ENCODE peak calls at places on chromosomes 5 and 9, in six cellular contexts. U is GM12878, V is K562, B is HCT116, L is HepG2, N is H1. K is an unnamed sample.
A peak's percentile ranks its signal among the peaks of the same experiment; 100 is the strongest.

GRCh38 chr9:134188421-134189166 is 24.2 kb upstream of the RNU6ATAC start:
- DNase-seq in U (no peak), N (no peak), L (no peak), V (no peak), B (no peak), K (no peak)

GRCh38 chr9:16031486-16031885 is 478.6 kb downstream of the CCDC171 start:
- DNase-seq in U (no peak), L (no peak), B (no peak), N (no peak), V (no peak), K (no peak)

GRCh38 chr5:92909545-92909962 is 671.5 kb downstream of the NR2F1-AS1 start:
- DNase-seq in V (no peak), B (no peak), U (no peak), L (peak; percentile 41), N (peak; percentile 65), K (peak; percentile 38)

GRCh38 chr9:129496187-129497063 is 124.5 kb downstream of the C9orf50 start:
- DNase-seq in V (peak; percentile 72), U (no peak), B (peak; percentile 72), L (peak; percentile 81), N (peak; percentile 95), K (peak; percentile 93)

GRCh38 chr5:139743001-139743771 is 52.4 kb upstream of the PSD2 start:
- DNase-seq in B (no peak), U (no peak), N (no peak), V (no peak), L (no peak), K (no peak)

GRCh38 chr5:78549043-78549442 is 99.5 kb downstream of the LHFPL2 start:
- DNase-seq in N (no peak), L (no peak), U (no peak), V (no peak), B (no peak), K (no peak)

GRCh38 chr5:112551437-112552018 is 132.5 kb upstream of the EPB41L4A start:
- DNase-seq in V (peak; percentile 43), N (no peak), U (no peak), B (peak; percentile 59), L (peak; percentile 39), K (peak; percentile 27)

GRCh38 chr9:75185585-75186170 is 97.4 kb downstream of the OSTF1 start:
- DNase-seq in V (peak; percentile 13), N (peak; percentile 68), L (peak; percentile 16), B (peak; percentile 38), U (no peak), K (peak; percentile 35)

GRCh38 chr9:6681147-6681956 is 35.8 kb upstream of the GLDC start:
- DNase-seq in N (peak; percentile 93), U (peak; percentile 88), V (peak; percentile 89), L (peak; percentile 96), B (peak; percentile 95), K (peak; percentile 97)

GRCh38 chr5:17186271-17186670 is 31.2 kb upstream of the BASP1 start:
- DNase-seq in B (no peak), U (no peak), V (no peak), N (no peak), L (no peak), K (no peak)

GRCh38 chr9:16615451-16615850 is 255.0 kb downstream of the BNC2 start:
- DNase-seq in N (no peak), U (no peak), B (no peak), V (no peak), L (no peak), K (no peak)

GRCh38 chr5:138536665-138537315 is 6.2 kb downstream of the ETF1 start:
- DNase-seq in U (no peak), V (peak; percentile 39), N (peak; percentile 43), B (no peak), L (peak; percentile 43), K (no peak)

GRCh38 chr5:89827388-89827787 is 582.2 kb downstream of the CETN3 start:
- DNase-seq in L (no peak), N (no peak), B (no peak), V (no peak), U (no peak), K (no peak)

GRCh38 chr5:2899311-2899710 is 147.8 kb upstream of the IRX2 start:
- DNase-seq in U (no peak), L (no peak), N (peak; percentile 35), V (no peak), B (no peak), K (no peak)

GRCh38 chr5:168646335-168646734 is 67.2 kb upstream of the PANK3 start:
- DNase-seq in U (no peak), N (no peak), L (no peak), B (no peak), V (no peak), K (no peak)

GRCh38 chr5:159031513-159031912 is 68.2 kb downstream of the EBF1 start:
- DNase-seq in L (no peak), N (no peak), B (no peak), U (no peak), V (no peak), K (no peak)

GRCh38 chr9:78213696-78214095 is 22.2 kb upstream of the CEP78 start:
- DNase-seq in V (no peak), U (no peak), N (no peak), B (no peak), L (peak; percentile 5), K (no peak)

GRCh38 chr9:133702798-133703570 is 35.2 kb downstream of the SARDH start:
- DNase-seq in N (no peak), V (no peak), U (no peak), L (no peak), B (no peak), K (no peak)

GRCh38 chr5:93184041-93184440 is 397.0 kb downstream of the NR2F1-AS1 start:
- DNase-seq in U (no peak), V (no peak), B (no peak), N (no peak), L (no peak), K (no peak)

GRCh38 chr5:112124788-112125187 is 294.3 kb downstream of the EPB41L4A start:
- DNase-seq in L (no peak), B (no peak), V (no peak), U (no peak), N (no peak), K (no peak)

GRCh38 chr5:1950096-1950707 is 67.5 kb upstream of the IRX4 start:
- DNase-seq in N (no peak), L (no peak), B (no peak), V (no peak), U (no peak), K (no peak)

GRCh38 chr5:98309785-98310566 is 463.5 kb upstream of the RGMB start:
- DNase-seq in U (peak; percentile 30), L (peak; percentile 13), V (no peak), N (peak; percentile 48), B (peak; percentile 50), K (peak; percentile 33)

GRCh38 chr9:127283917-127284316 is 19.3 kb downstream of the GARNL3 start:
- DNase-seq in U (no peak), V (no peak), L (no peak), N (no peak), B (no peak), K (no peak)

GRCh38 chr5:30413540-30413939 is 779.9 kb upstream of the CDH6 start:
- DNase-seq in N (no peak), L (no peak), U (no peak), B (no peak), V (no peak), K (no peak)

GRCh38 chr9:87711857-87712800 is 13.8 kb upstream of the CTSL start:
- DNase-seq in V (no peak), N (no peak), B (no peak), U (no peak), L (peak; percentile 27), K (no peak)

GRCh38 chr9:26723486-26723885 is 169.1 kb downstream of the CAAP1 start:
- DNase-seq in L (peak; percentile 20), N (peak; percentile 89), B (peak; percentile 55), V (no peak), U (no peak), K (peak; percentile 57)

GRCh38 chr9:80605129-80605528 is 1033.4 kb downstream of the TLE4 start:
- DNase-seq in B (no peak), L (peak; percentile 16), U (no peak), V (no peak), N (no peak), K (peak; percentile 11)
- TF ChIP-seq ZNF274 in B (no peak), L (no peak), U (no peak), V (no peak), N (no peak), K (no peak)

GRCh38 chr5:14302343-14302742 is 159.2 kb downstream of the TRIO start:
- DNase-seq in N (no peak), U (no peak), B (no peak), L (no peak), V (no peak), K (no peak)

GRCh38 chr5:14309199-14309598 is 166.1 kb downstream of the TRIO start:
- DNase-seq in B (no peak), L (no peak), V (no peak), U (no peak), N (no peak), K (no peak)

GRCh38 chr5:14308384-14309154 is 165.4 kb downstream of the TRIO start:
- DNase-seq in B (no peak), V (no peak), U (no peak), N (no peak), L (no peak), K (no peak)

GRCh38 chr5:14306415-14306814 is 163.3 kb downstream of the TRIO start:
- DNase-seq in N (no peak), U (no peak), L (no peak), B (no peak), V (no peak), K (no peak)

GRCh38 chr5:14305045-14305444 is 161.9 kb downstream of the TRIO start:
- DNase-seq in N (no peak), L (no peak), V (no peak), B (no peak), U (no peak), K (no peak)
- TF ChIP-seq ZNF274 in N (no peak), L (no peak), V (no peak), B (no peak), U (no peak), K (no peak)

DNA sequence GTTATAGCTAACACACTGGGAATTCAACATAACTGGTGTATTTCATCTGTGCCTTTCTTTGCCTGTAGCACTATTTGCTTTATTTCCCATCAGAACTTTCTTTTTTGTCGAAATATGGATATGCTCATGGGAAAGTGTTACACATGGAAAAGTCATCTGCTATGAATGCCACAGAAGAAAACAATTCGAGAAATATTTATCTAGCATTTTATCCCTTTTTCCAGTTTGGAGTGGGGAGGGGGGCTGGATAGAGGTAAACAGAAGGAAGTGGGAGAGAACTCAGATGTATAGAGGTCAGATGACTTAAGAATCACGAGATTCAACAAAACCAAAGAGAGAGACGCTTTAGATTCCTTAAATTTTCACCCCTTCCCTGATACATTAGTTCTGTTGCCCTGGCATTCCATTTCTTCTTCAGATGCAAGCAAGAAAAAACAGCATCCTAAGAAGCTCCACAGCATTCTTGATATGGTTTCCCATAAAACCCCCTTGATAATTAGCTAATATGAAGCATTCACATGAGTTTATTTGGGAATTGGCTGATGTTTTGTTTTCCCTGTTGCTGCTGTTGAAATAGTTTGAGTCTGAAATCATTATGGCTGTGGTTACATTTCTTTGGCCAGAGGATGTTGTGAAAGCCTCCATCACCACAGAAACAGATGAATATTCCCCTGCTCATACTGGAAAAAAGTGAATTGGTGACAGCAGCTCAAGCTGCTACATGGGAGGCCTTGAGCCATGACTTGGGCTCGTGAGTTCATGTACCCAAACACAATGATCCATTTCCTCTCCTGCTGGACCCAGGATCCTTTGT is 335.8 kb upstream of the DAB2 start:
- DNase-seq in V (no peak), U (no peak), L (no peak), B (no peak), N (no peak), K (no peak)
- TF ChIP-seq ZNF274 in V (no peak), U (no peak), L (no peak), B (no peak), N (no peak), K (no peak)

GRCh38 chr9:81894891-81895290 is 33.3 kb upstream of the SPATA31D4 start:
- DNase-seq in B (no peak), V (no peak), N (no peak), L (no peak), U (no peak), K (no peak)
- TF ChIP-seq ZNF274 in B (no peak), V (no peak), N (no peak), L (no peak), U (no peak), K (no peak)

K was measured in NT2/D1.